ENCODE peak calls at places on chromosomes 13 and 19, in nine cellular contexts. I is psoas muscle, G is breast epithelium, S is fibroblast of pulmonary artery, L is heart right ventricle, N is fibroblast of the aortic adventitia, F is astrocyte of the spinal cord, A is AG09309, M is endodermal cell. K is an unnamed sample.

GRCh38 chr19:571127-571974 is 1.0 kb upstream of the BSG start:
- DNase-seq in M (peak; percentile 83), L (no peak), N (peak; percentile 30), I (peak; percentile 21), G (peak; percentile 67), S (peak; percentile 31), A (no peak), F (no peak), K (peak; percentile 79)

GRCh38 chr13:114315074-114315785 is 927 bp downstream of the CHAMP1 start:
- DNase-seq in I (no peak), G (no peak), A (no peak), F (no peak), L (no peak), M (no peak), S (no peak), N (no peak), K (no peak)

GRCh38 chr13:41942462-41943094 is 18.3 kb downstream of the VWA8 start:
- DNase-seq in I (no peak), S (peak; percentile 60), L (no peak), M (peak; percentile 75), G (no peak), F (peak; percentile 48), N (peak; percentile 69), A (no peak), K (no peak)

GRCh38 chr13:94233401-94233800 is 246.1 kb downstream of the DCT start:
- DNase-seq in I (peak; percentile 24), F (peak; percentile 90), G (no peak), S (peak; percentile 97), A (peak; percentile 50), N (peak; percentile 95), M (no peak), L (no peak), K (no peak)

GRCh38 chr19:35509018-35509652 is 4.3 kb downstream of the DMKN start:
- DNase-seq in G (peak; percentile 68), F (no peak), N (no peak), M (peak; percentile 89), L (no peak), A (no peak), S (no peak), I (no peak), K (peak; percentile 50)

GRCh38 chr13:30726192-30726591 is 9.2 kb upstream of the ALOX5AP start:
- DNase-seq in G (no peak), L (no peak), M (no peak), F (no peak), S (no peak), I (no peak), N (no peak), A (no peak), K (no peak)

GRCh38 chr19:35731353-35731752 is 10.9 kb downstream of the IGFLR1 start:
- DNase-seq in N (no peak), G (no peak), L (no peak), F (no peak), M (no peak), I (no peak), A (no peak), S (no peak), K (no peak)

GRCh38 chr13:52846567-52847321 is 1.7 kb downstream of the PCDH8 start:
- DNase-seq in F (no peak), L (peak; percentile 62), N (peak; percentile 1), I (peak; percentile 50), G (no peak), S (peak; percentile 22), M (peak; percentile 96), A (no peak), K (no peak)

GRCh38 chr19:35135389-35135909 is 590 bp upstream of the LGI4 start:
- DNase-seq in M (peak; percentile 94), F (peak; percentile 44), S (peak; percentile 69), N (peak; percentile 65), I (peak; percentile 78), L (peak; percentile 85), A (no peak), G (no peak), K (peak; percentile 54)

GRCh38 chr19:45345506-45345860 is 4.9 kb downstream of the KLC3 start:
- DNase-seq in G (no peak), A (no peak), I (no peak), M (no peak), S (no peak), L (no peak), N (no peak), F (no peak), K (no peak)

GRCh38 chr19:1168877-1169791 is 4.9 kb downstream of the SBNO2 start:
- DNase-seq in F (peak; percentile 54), I (peak; percentile 75), M (no peak), A (no peak), S (peak; percentile 46), G (no peak), N (peak; percentile 55), L (no peak), K (no peak)

GRCh38 chr19:47663911-47664771 is 49.1 kb upstream of the EHD2 start:
- DNase-seq in F (peak; percentile 99), G (peak; percentile 85), M (no peak), S (peak; percentile 100), N (peak; percentile 100), A (peak; percentile 99), I (peak; percentile 75), L (no peak), K (no peak)

GRCh38 chr19:18385675-18386542 is at the start of gene GDF15:
- DNase-seq in S (peak; percentile 94), L (peak; percentile 31), G (no peak), M (peak; percentile 92), A (peak; percentile 78), F (peak; percentile 86), N (peak; percentile 98), I (peak; percentile 59), K (no peak)

DNA sequence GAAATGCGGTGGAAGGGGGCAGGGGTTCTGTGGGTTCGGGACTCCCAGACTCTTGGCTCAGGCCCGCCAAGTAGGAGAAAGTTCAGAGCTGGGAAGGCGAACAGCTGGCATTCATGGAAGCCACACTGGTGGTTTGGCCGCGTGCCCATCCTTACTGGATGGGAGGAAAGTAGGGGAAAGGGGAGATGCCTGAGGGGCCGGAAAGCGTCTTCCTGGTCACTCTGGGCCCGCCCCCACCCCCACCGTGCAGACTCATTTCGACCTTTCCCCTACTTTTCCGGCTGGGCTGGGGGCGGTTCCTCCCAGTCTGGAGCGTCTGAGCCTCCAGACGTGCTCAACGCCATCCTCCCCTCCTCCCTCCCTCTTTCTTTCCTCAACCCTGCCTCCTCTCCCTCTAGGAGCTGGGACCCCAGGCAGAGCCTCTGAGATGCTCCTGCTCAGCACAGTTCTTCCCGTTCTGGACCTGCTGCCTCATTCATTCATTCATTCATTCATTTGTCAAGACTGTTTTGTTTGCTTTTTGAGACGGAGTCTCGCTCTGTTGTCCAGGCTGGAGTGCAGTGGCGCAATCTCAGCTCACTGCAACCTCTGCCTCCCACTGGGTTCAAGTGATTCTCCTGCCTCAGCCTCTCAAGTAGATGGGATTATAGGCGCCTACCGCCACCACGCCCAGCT is 3.5 kb downstream of the ANGPTL4 start:
- DNase-seq in S (peak; percentile 99), I (peak; percentile 96), A (peak; percentile 92), N (peak; percentile 94), G (peak; percentile 96), M (peak; percentile 84), L (peak; percentile 91), F (peak; percentile 96), K (no peak)
- H3K4me3 ChIP-seq in S (peak overlapping the region; percentile 30), I (peak overlapping the region; percentile 84), A (peak overlapping the region; percentile 3), N (peak overlapping the region; percentile 18), G (peak overlapping the region; percentile 99), M (no peak overlapping the region), L (no peak overlapping the region), F (no peak overlapping the region), K (no peak overlapping the region)

DNA sequence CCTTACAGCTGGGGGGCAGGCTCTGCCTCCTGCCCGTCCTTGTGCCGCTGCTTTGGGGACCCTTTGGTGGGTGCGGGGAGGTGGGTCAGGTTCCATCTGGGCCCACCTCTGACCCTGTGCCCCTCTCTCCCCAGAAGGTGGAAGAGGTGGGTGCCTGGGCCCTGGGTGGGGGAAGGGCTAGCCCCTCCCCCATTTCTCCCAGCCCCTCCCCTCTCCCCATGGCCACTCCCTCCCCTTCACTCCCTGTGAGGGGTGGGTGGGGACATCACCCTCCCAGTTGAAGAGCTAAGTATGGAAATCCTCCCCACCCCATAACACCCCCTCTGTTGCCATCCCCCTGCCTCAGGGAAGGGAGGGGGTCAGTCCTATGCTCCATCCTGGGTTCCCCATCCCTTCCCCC is 14.2 kb downstream of the ARHGEF1 start:
- DNase-seq in L (no peak), N (no peak), M (no peak), I (no peak), S (no peak), F (no peak), A (no peak), G (no peak), K (no peak)
- TF ChIP-seq CTCF in L (no peak), N (no peak), M (no peak), I (no peak), S (no peak), F (no peak), A (no peak), G (no peak), K (no peak)

DNA sequence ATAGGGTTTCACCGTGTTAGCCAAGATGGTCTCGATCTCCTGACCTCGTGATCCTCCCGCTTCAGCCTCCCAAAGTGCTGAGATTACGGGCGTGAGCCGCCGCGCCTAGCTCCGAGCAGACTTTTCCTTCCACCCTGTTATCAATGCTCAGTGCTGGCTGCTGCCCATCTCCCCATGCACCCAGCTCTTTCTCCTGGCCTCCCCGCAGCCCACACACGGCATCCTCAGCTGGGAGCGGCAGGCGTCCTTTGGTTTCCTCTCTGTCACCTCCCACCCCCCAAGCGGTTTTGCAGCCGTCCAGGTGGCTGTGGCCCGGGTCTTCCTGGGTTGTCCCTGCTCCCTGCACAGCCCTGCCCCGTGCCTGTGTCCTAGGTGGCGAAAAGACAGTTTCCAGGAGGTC is 12.1 kb downstream of the PRR22 start:
- DNase-seq in I (no peak), N (no peak), M (no peak), L (no peak), G (no peak), A (no peak), F (no peak), S (no peak), K (no peak)
- H3K4me3 ChIP-seq in I (no peak overlapping the region), N (no peak overlapping the region), M (no peak overlapping the region), L (no peak overlapping the region), G (no peak overlapping the region), A (no peak overlapping the region), F (no peak overlapping the region), S (no peak overlapping the region), K (no peak overlapping the region)

GRCh38 chr13:35598233-35598632 is 121.7 kb upstream of the MAB21L1 start:
- DNase-seq in N (no peak), A (no peak), S (no peak), I (no peak), G (no peak), F (peak; percentile 22), L (no peak), M (no peak), K (no peak)

GRCh38 chr13:35596299-35596698 is 119.8 kb upstream of the MAB21L1 start:
- DNase-seq in S (no peak), I (no peak), N (no peak), G (no peak), L (no peak), F (no peak), M (no peak), A (no peak), K (no peak)

GRCh38 chr13:35594096-35594495 is 117.6 kb upstream of the MAB21L1 start:
- DNase-seq in L (no peak), A (no peak), G (no peak), I (no peak), N (no peak), S (no peak), F (no peak), M (no peak), K (no peak)

GRCh38 chr13:35597451-35597850 is 121.0 kb upstream of the MAB21L1 start:
- DNase-seq in F (no peak), N (no peak), A (no peak), I (no peak), S (no peak), L (no peak), G (no peak), M (no peak), K (no peak)

GRCh38 chr13:35592457-35592856 is 116.0 kb upstream of the MAB21L1 start:
- DNase-seq in G (no peak), A (no peak), L (no peak), N (no peak), M (no peak), F (no peak), S (no peak), I (no peak), K (no peak)
- TF ChIP-seq CTCF in G (no peak), A (no peak), L (no peak), N (no peak), M (no peak), F (no peak), S (no peak), I (no peak), K (no peak)